ENCODE peak calls at places on chromosomes 6 and 20, in five cellular contexts. One of them, this sample, is unnamed.

GRCh38 chr20:37749185-37749584 is 55.4 kb downstream of the CTNNBL1 start:
- DNase-seq in mammary epithelial cell: no peak
- DNase-seq in neuronal stem cell: no peak
- DNase-seq in H1: no peak
- DNase-seq in GM23248: no peak
- DNase-seq in this sample: no peak

GRCh38 chr6:44297063-44298038 is 15.8 kb downstream of the AARS2 start:
- DNase-seq in H1: no peak
- DNase-seq in neuronal stem cell: peak; percentile 51
- DNase-seq in mammary epithelial cell: peak; percentile 21
- DNase-seq in GM23248: peak; percentile 65
- DNase-seq in this sample: peak; percentile 22

GRCh38 chr6:72619883-72620696 is 1.8 kb upstream of the KCNQ5 start:
- DNase-seq in neuronal stem cell: peak; percentile 33
- DNase-seq in H1: no peak
- DNase-seq in mammary epithelial cell: no peak
- DNase-seq in GM23248: peak; percentile 80
- DNase-seq in this sample: no peak

GRCh38 chr6:94045473-94045872 is 626.1 kb upstream of the EPHA7 start:
- DNase-seq in GM23248: no peak
- DNase-seq in mammary epithelial cell: no peak
- DNase-seq in H1: no peak
- DNase-seq in neuronal stem cell: peak; percentile 82
- DNase-seq in this sample: no peak

GRCh38 chr6:80338201-80338836 is 231.8 kb downstream of the BCKDHB start:
- DNase-seq in H1: peak; percentile 64
- DNase-seq in neuronal stem cell: peak; percentile 77
- DNase-seq in mammary epithelial cell: peak; percentile 29
- DNase-seq in GM23248: no peak
- DNase-seq in this sample: no peak

GRCh38 chr20:833121-833449 is 430 bp upstream of the FAM110A start:
- DNase-seq in mammary epithelial cell: no peak
- DNase-seq in GM23248: peak; percentile 79
- DNase-seq in neuronal stem cell: no peak
- DNase-seq in H1: no peak
- DNase-seq in this sample: no peak

GRCh38 chr6:124260337-124260736 is 456.7 kb downstream of the NKAIN2 start:
- DNase-seq in H1: no peak
- DNase-seq in mammary epithelial cell: peak; percentile 40
- DNase-seq in GM23248: no peak
- DNase-seq in neuronal stem cell: no peak
- DNase-seq in this sample: no peak

GRCh38 chr6:39808934-39809333 is 16.8 kb downstream of the DAAM2 start:
- DNase-seq in mammary epithelial cell: no peak
- DNase-seq in H1: no peak
- DNase-seq in neuronal stem cell: no peak
- DNase-seq in GM23248: no peak
- DNase-seq in this sample: no peak

GRCh38 chr6:111727041-111727440 is 121.4 kb upstream of the TRAF3IP2 start:
- DNase-seq in H1: no peak
- DNase-seq in mammary epithelial cell: no peak
- DNase-seq in GM23248: peak; percentile 98
- DNase-seq in neuronal stem cell: no peak
- DNase-seq in this sample: no peak

GRCh38 chr20:8388707-8389106 is 256.6 kb downstream of the PLCB1 start:
- DNase-seq in H1: no peak
- DNase-seq in mammary epithelial cell: no peak
- DNase-seq in GM23248: peak; percentile 46
- DNase-seq in neuronal stem cell: no peak
- DNase-seq in this sample: no peak

GRCh38 chr6:28985396-28986164 is 19.5 kb downstream of the ZNF311 start:
- DNase-seq in neuronal stem cell: peak; percentile 91
- DNase-seq in H1: peak; percentile 92
- DNase-seq in mammary epithelial cell: peak; percentile 97
- DNase-seq in GM23248: peak; percentile 98
- DNase-seq in this sample: peak; percentile 97

GRCh38 chr6:4977468-4977867 is 26.4 kb downstream of the RPP40 start:
- DNase-seq in neuronal stem cell: no peak
- DNase-seq in H1: no peak
- DNase-seq in GM23248: no peak
- DNase-seq in mammary epithelial cell: no peak
- DNase-seq in this sample: no peak

GRCh38 chr20:37349517-37350491 is 3.9 kb downstream of the SRC start:
- DNase-seq in GM23248: peak; percentile 71
- DNase-seq in neuronal stem cell: no peak
- DNase-seq in H1: no peak
- DNase-seq in mammary epithelial cell: no peak
- DNase-seq in this sample: no peak

GRCh38 chr6:98657764-98658163 is 176.6 kb upstream of the POU3F2 start:
- DNase-seq in mammary epithelial cell: peak; percentile 32
- DNase-seq in H1: no peak
- DNase-seq in GM23248: peak; percentile 58
- DNase-seq in neuronal stem cell: no peak
- DNase-seq in this sample: no peak

GRCh38 chr20:50294164-50295088 is 103.8 kb downstream of the CEBPB start:
- DNase-seq in GM23248: no peak
- DNase-seq in mammary epithelial cell: no peak
- DNase-seq in H1: no peak
- DNase-seq in neuronal stem cell: no peak
- DNase-seq in this sample: no peak

GRCh38 chr6:47376930-47377329 is 67.2 kb upstream of the TNFRSF21 start:
- DNase-seq in neuronal stem cell: no peak
- DNase-seq in H1: no peak
- DNase-seq in GM23248: no peak
- DNase-seq in mammary epithelial cell: no peak
- DNase-seq in this sample: no peak

GRCh38 chr6:40552926-40553325 is 34.2 kb downstream of the LRFN2 start:
- DNase-seq in GM23248: no peak
- DNase-seq in neuronal stem cell: no peak
- DNase-seq in mammary epithelial cell: no peak
- DNase-seq in H1: no peak
- DNase-seq in this sample: no peak

GRCh38 chr6:77454386-77454785 is 8.9 kb downstream of the HTR1B start:
- DNase-seq in neuronal stem cell: no peak
- DNase-seq in mammary epithelial cell: peak; percentile 15
- DNase-seq in GM23248: no peak
- DNase-seq in H1: no peak
- DNase-seq in this sample: no peak

GRCh38 chr20:33951171-33951570 is 42.5 kb upstream of the RALY start:
- DNase-seq in GM23248: no peak
- DNase-seq in mammary epithelial cell: no peak
- DNase-seq in neuronal stem cell: no peak
- DNase-seq in H1: no peak
- DNase-seq in this sample: no peak

GRCh38 chr6:87322304-87323212 is at the start of gene SMIM8:
- DNase-seq in H1: peak; percentile 57
- DNase-seq in mammary epithelial cell: peak; percentile 81
- DNase-seq in neuronal stem cell: peak; percentile 84
- DNase-seq in GM23248: peak; percentile 87
- DNase-seq in this sample: peak; percentile 83

GRCh38 chr6:137631323-137631722 is 137.1 kb upstream of the OLIG3 start:
- DNase-seq in H1: peak; percentile 13
- DNase-seq in neuronal stem cell: no peak
- DNase-seq in GM23248: no peak
- DNase-seq in mammary epithelial cell: no peak
- DNase-seq in this sample: no peak

GRCh38 chr20:38873050-38873581 is 53.1 kb upstream of the FAM83D start:
- DNase-seq in GM23248: no peak
- DNase-seq in mammary epithelial cell: no peak
- DNase-seq in neuronal stem cell: no peak
- DNase-seq in H1: no peak
- DNase-seq in this sample: peak; percentile 8

GRCh38 chr20:61205769-61206168 is 46.3 kb upstream of the CDH4 start:
- DNase-seq in mammary epithelial cell: peak; percentile 62
- DNase-seq in neuronal stem cell: no peak
- DNase-seq in GM23248: no peak
- DNase-seq in H1: no peak
- DNase-seq in this sample: no peak

GRCh38 chr6:4582506-4582905 is 193.7 kb upstream of the CDYL start:
- DNase-seq in GM23248: peak; percentile 79
- DNase-seq in mammary epithelial cell: no peak
- DNase-seq in H1: no peak
- DNase-seq in neuronal stem cell: no peak
- DNase-seq in this sample: no peak

GRCh38 chr20:25336561-25337422 is 53.8 kb downstream of the ABHD12 start:
- DNase-seq in mammary epithelial cell: peak; percentile 76
- DNase-seq in neuronal stem cell: no peak
- DNase-seq in H1: peak; percentile 38
- DNase-seq in GM23248: peak; percentile 12
- DNase-seq in this sample: no peak

GRCh38 chr6:112571886-112572285 is 224.8 kb downstream of the RFPL4B start:
- DNase-seq in H1: no peak
- DNase-seq in GM23248: peak; percentile 78
- DNase-seq in mammary epithelial cell: no peak
- DNase-seq in neuronal stem cell: no peak
- DNase-seq in this sample: no peak

GRCh38 chr6:82608365-82608764 is 244.7 kb downstream of the TPBG start:
- DNase-seq in mammary epithelial cell: no peak
- DNase-seq in neuronal stem cell: peak; percentile 52
- DNase-seq in H1: no peak
- DNase-seq in GM23248: no peak
- DNase-seq in this sample: no peak

DNA sequence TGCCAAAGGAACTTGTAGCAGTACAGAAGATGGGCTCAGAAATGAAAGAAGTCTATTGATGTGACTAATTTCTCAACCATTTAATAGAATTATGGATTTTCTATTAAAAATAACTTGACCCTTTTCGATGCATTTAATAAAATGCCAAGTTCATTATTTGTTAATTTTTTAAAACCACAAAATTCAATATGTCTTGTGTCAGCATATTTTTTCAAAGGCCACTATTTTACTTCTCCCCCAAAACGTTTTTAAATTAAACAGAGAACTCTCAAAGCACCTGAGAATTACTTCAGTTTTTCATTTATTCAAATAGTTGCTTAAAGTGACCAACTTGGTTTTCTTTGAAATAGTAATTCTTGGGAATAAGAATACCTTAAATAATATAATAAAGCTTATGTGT is 8.6 kb downstream of the TOP1 start:
- DNase-seq in H1: no peak
- DNase-seq in mammary epithelial cell: no peak
- DNase-seq in neuronal stem cell: no peak
- DNase-seq in GM23248: no peak
- DNase-seq in this sample: no peak
- H3K27ac ChIP-seq in H1: no peak overlapping the region
- H3K27ac ChIP-seq in mammary epithelial cell: no peak overlapping the region
- H3K27ac ChIP-seq in neuronal stem cell: no peak overlapping the region
- H3K27ac ChIP-seq in GM23248: no peak overlapping the region
- H3K27ac ChIP-seq in this sample: no peak overlapping the region

DNA sequence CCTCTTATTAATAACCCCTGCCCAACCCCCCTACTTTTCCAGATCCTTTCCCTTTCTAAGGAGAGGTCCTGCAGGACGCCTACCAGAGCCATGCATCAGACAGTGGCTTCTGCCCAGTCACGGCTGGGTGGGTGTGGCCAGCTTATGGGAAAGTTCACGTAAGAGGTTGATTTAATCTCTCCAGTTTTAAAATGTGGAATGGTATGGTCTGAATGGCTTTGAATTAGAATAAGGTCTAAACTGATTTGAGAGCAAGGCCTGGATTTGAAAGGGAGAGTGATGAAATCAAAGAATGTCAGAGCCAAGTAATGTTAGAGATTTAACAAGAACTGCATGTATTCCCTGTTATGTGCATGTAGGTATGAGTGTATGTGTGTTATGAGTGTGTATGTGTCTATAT is 275.7 kb downstream of the PAX1 start:
- DNase-seq in neuronal stem cell: no peak
- DNase-seq in H1: no peak
- DNase-seq in GM23248: peak; percentile 80
- DNase-seq in mammary epithelial cell: no peak
- DNase-seq in this sample: no peak
- H2AFZ ChIP-seq in neuronal stem cell: no peak overlapping the region
- H2AFZ ChIP-seq in H1: no peak overlapping the region
- H2AFZ ChIP-seq in GM23248: peak overlapping the region; percentile 49
- H2AFZ ChIP-seq in mammary epithelial cell: no peak overlapping the region
- H2AFZ ChIP-seq in this sample: no peak overlapping the region

DNA sequence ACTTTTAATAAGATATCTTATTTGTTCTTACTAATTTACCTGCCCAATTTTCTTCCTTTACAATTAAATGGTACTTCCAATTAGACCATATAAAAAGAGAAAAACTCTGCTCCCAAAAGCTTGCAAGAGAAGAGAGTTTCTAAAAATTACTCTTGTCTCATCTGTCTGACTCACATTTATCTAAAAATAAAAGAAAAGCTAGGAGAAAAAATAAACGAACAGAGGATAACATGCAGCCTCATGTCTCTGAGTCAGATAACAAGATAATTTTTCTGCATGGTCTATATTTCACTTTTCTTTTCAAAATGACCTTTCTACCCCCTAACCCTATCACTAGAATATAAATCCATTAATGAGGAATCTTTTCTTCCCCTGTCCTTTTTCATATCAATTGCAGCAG is 127.2 kb upstream of the TCF21 start:
- DNase-seq in H1: no peak
- DNase-seq in neuronal stem cell: no peak
- DNase-seq in mammary epithelial cell: peak; percentile 15
- DNase-seq in GM23248: peak; percentile 77
- DNase-seq in this sample: no peak
- H3K9me3 ChIP-seq in H1: no peaks in the 10 kb centered on the region
- H3K9me3 ChIP-seq in neuronal stem cell: no peaks in the 10 kb centered on the region
- H3K9me3 ChIP-seq in mammary epithelial cell: no peaks in the 10 kb centered on the region
- H3K9me3 ChIP-seq in GM23248: no peaks in the 10 kb centered on the region
- H3K9me3 ChIP-seq in this sample: no peaks in the 10 kb centered on the region

GRCh38 chr20:56587307-56588108 is 41.6 kb upstream of the TFAP2C start:
- DNase-seq in mammary epithelial cell: peak; percentile 7
- DNase-seq in H1: no peak
- DNase-seq in GM23248: no peak
- DNase-seq in neuronal stem cell: no peak
- DNase-seq in this sample: no peak

GRCh38 chr20:56590888-56591287 is 38.2 kb upstream of the TFAP2C start:
- DNase-seq in neuronal stem cell: no peak
- DNase-seq in mammary epithelial cell: no peak
- DNase-seq in H1: no peak
- DNase-seq in GM23248: no peak
- DNase-seq in this sample: no peak

GRCh38 chr20:56592211-56592610 is 36.9 kb upstream of the TFAP2C start:
- DNase-seq in GM23248: no peak
- DNase-seq in H1: no peak
- DNase-seq in neuronal stem cell: no peak
- DNase-seq in mammary epithelial cell: no peak
- DNase-seq in this sample: peak; percentile 89

GRCh38 chr20:56589633-56590032 is 39.5 kb upstream of the TFAP2C start:
- DNase-seq in neuronal stem cell: no peak
- DNase-seq in mammary epithelial cell: no peak
- DNase-seq in GM23248: no peak
- DNase-seq in H1: no peak
- DNase-seq in this sample: no peak

GRCh38 chr20:56588996-56589395 is 40.1 kb upstream of the TFAP2C start:
- DNase-seq in neuronal stem cell: no peak
- DNase-seq in GM23248: no peak
- DNase-seq in mammary epithelial cell: no peak
- DNase-seq in H1: no peak
- DNase-seq in this sample: no peak
- H3K27ac ChIP-seq in neuronal stem cell: no peak overlapping the region
- H3K27ac ChIP-seq in GM23248: no peak overlapping the region
- H3K27ac ChIP-seq in mammary epithelial cell: no peak overlapping the region
- H3K27ac ChIP-seq in H1: no peak overlapping the region
- H3K27ac ChIP-seq in this sample: peak overlapping the region; percentile 35

This sample was measured in PC-9.